ENCODE peak calls at places on chromosomes 3 and 15, in nine cellular contexts. J, R, Q, B, A, P, F, O and Y are unnamed samples.

GRCh38 chr15:29268706-29269484 is 727 bp downstream of the NSMCE3 start:
- DNase-seq in J (peak; percentile 48), R (peak; percentile 27), Q (no peak), B (no peak), A (no peak), P (peak; percentile 64), F (peak; percentile 12), O (peak; percentile 59), Y (no peak)

GRCh38 chr3:179278151-179278550 is 27.2 kb upstream of the KCNMB3 start:
- DNase-seq in J (no peak), R (no peak), Q (no peak), B (no peak), A (no peak), P (no peak), F (no peak), O (no peak), Y (no peak)

GRCh38 chr3:22922317-22922716 is 280.8 kb upstream of the UBE2E2 start:
- DNase-seq in J (no peak), R (peak; percentile 11), Q (no peak), B (no peak), A (no peak), P (no peak), F (no peak), O (no peak), Y (no peak)

GRCh38 chr3:185469542-185469941 is 29.3 kb downstream of the TMEM41A start:
- DNase-seq in J (no peak), R (no peak), Q (no peak), B (no peak), A (no peak), P (no peak), F (no peak), O (no peak), Y (no peak)

GRCh38 chr15:58934521-58934920 is 1.0 kb upstream of the SLTM start:
- DNase-seq in J (no peak), R (no peak), Q (no peak), B (no peak), A (no peak), P (no peak), F (no peak), O (no peak), Y (no peak)

GRCh38 chr3:186476044-186476468 is 68.1 kb downstream of the CRYGS start:
- DNase-seq in J (no peak), R (no peak), Q (no peak), B (no peak), A (no peak), P (peak; percentile 74), F (no peak), O (no peak), Y (peak; percentile 74)

GRCh38 chr3:61936344-61936937 is 375.1 kb downstream of the PTPRG start:
- DNase-seq in J (no peak), R (no peak), Q (no peak), B (no peak), A (no peak), P (no peak), F (peak; percentile 7), O (no peak), Y (no peak)

GRCh38 chr15:36186376-36186775 is 393.1 kb upstream of the CDIN1 start:
- DNase-seq in J (no peak), R (no peak), Q (no peak), B (no peak), A (no peak), P (no peak), F (no peak), O (no peak), Y (no peak)

GRCh38 chr15:100763764-100764750 is 115.6 kb upstream of the ALDH1A3 start:
- DNase-seq in J (no peak), R (no peak), Q (no peak), B (peak; percentile 38), A (peak; percentile 51), P (no peak), F (no peak), O (peak; percentile 34), Y (no peak)

GRCh38 chr3:48478631-48479555 is 25.1 kb downstream of the SHISA5 start:
- DNase-seq in J (no peak), R (no peak), Q (no peak), B (peak; percentile 81), A (no peak), P (no peak), F (no peak), O (no peak), Y (no peak)

GRCh38 chr3:141129049-141130038 is 78.2 kb downstream of the SPSB4 start:
- DNase-seq in J (no peak), R (no peak), Q (no peak), B (no peak), A (no peak), P (no peak), F (no peak), O (no peak), Y (no peak)

GRCh38 chr3:127153506-127153815 is 39.5 kb upstream of the PRR23E start:
- DNase-seq in J (no peak), R (no peak), Q (no peak), B (no peak), A (no peak), P (no peak), F (no peak), O (peak; percentile 35), Y (no peak)

GRCh38 chr3:178259703-178260102 is 276.5 kb upstream of the KCNMB2 start:
- DNase-seq in J (no peak), R (no peak), Q (no peak), B (no peak), A (no peak), P (no peak), F (no peak), O (no peak), Y (no peak)

GRCh38 chr3:112170046-112170445 is 37.0 kb upstream of the GCSAM start:
- DNase-seq in J (no peak), R (no peak), Q (no peak), B (no peak), A (no peak), P (no peak), F (no peak), O (no peak), Y (no peak)

GRCh38 chr3:18559323-18559972 is 134.3 kb upstream of the SATB1 start:
- DNase-seq in J (no peak), R (no peak), Q (no peak), B (peak; percentile 74), A (no peak), P (no peak), F (no peak), O (no peak), Y (no peak)

GRCh38 chr15:58924326-58924725 is 9.2 kb downstream of the SLTM start:
- DNase-seq in J (no peak), R (peak; percentile 65), Q (peak; percentile 51), B (no peak), A (no peak), P (no peak), F (no peak), O (no peak), Y (no peak)

GRCh38 chr3:102712896-102713295 is 278.1 kb downstream of the ZPLD1 start:
- DNase-seq in J (no peak), R (no peak), Q (no peak), B (no peak), A (no peak), P (no peak), F (no peak), O (no peak), Y (no peak)

GRCh38 chr15:39313467-39313866 is 267.4 kb upstream of the THBS1 start:
- DNase-seq in J (no peak), R (no peak), Q (no peak), B (no peak), A (no peak), P (no peak), F (no peak), O (no peak), Y (no peak)

GRCh38 chr3:182917134-182917533 is 63.2 kb downstream of the DCUN1D1 start:
- DNase-seq in J (no peak), R (no peak), Q (no peak), B (no peak), A (no peak), P (no peak), F (no peak), O (no peak), Y (no peak)

GRCh38 chr3:111581403-111582113 is 13.6 kb downstream of the ZBED2 start:
- DNase-seq in J (no peak), R (no peak), Q (no peak), B (no peak), A (no peak), P (no peak), F (no peak), O (no peak), Y (no peak)

GRCh38 chr3:4908066-4908768 is 71.0 kb upstream of the BHLHE40 start:
- DNase-seq in J (no peak), R (no peak), Q (no peak), B (no peak), A (no peak), P (no peak), F (no peak), O (no peak), Y (no peak)

GRCh38 chr3:195727596-195728195 is 6.9 kb downstream of the MUC20 start:
- DNase-seq in J (no peak), R (no peak), Q (no peak), B (no peak), A (no peak), P (no peak), F (no peak), O (no peak), Y (no peak)

GRCh38 chr15:48644498-48644826 is 1.0 kb downstream of the FBN1 start:
- DNase-seq in J (peak; percentile 70), R (no peak), Q (no peak), B (no peak), A (no peak), P (peak; percentile 53), F (no peak), O (peak; percentile 78), Y (no peak)

GRCh38 chr15:78481917-78482316 is 25.5 kb upstream of the HYKK start:
- DNase-seq in J (no peak), R (no peak), Q (no peak), B (no peak), A (no peak), P (no peak), F (no peak), O (no peak), Y (no peak)

GRCh38 chr3:176296066-176296597 is 901.1 kb downstream of the TBL1XR1 start:
- DNase-seq in J (no peak), R (peak; percentile 9), Q (no peak), B (no peak), A (no peak), P (no peak), F (no peak), O (no peak), Y (no peak)

GRCh38 chr15:40029979-40030893 is 8.7 kb downstream of the SRP14 start:
- DNase-seq in J (no peak), R (peak; percentile 24), Q (no peak), B (no peak), A (no peak), P (no peak), F (no peak), O (no peak), Y (no peak)

GRCh38 chr15:90090226-90090848 is 11.9 kb downstream of the IDH2 start:
- DNase-seq in J (peak; percentile 14), R (no peak), Q (no peak), B (no peak), A (no peak), P (no peak), F (no peak), O (no peak), Y (no peak)

GRCh38 chr3:8822141-8822540 is 52.7 kb upstream of the OXTR start:
- DNase-seq in J (no peak), R (peak; percentile 40), Q (peak; percentile 41), B (no peak), A (no peak), P (no peak), F (no peak), O (no peak), Y (no peak)

GRCh38 chr15:31080618-31081017 is 20.9 kb downstream of the TRPM1 start:
- DNase-seq in J (peak; percentile 78), R (no peak), Q (no peak), B (no peak), A (no peak), P (peak; percentile 21), F (peak; percentile 74), O (peak; percentile 76), Y (no peak)

GRCh38 chr3:43503067-43503728 is 118.6 kb downstream of the ANO10 start:
- DNase-seq in J (no peak), R (peak; percentile 29), Q (no peak), B (no peak), A (no peak), P (no peak), F (no peak), O (no peak), Y (no peak)

GRCh38 chr3:59442056-59442455 is 392.2 kb upstream of the CFAP20DC start:
- DNase-seq in J (no peak), R (no peak), Q (no peak), B (no peak), A (no peak), P (no peak), F (no peak), O (no peak), Y (no peak)